ENCODE peak calls at places on chromosome 4, in ten cellular contexts. N is adrenal gland, B is psoas muscle, H is kidney, K is breast epithelium, J is suprapubic skin, R is A549, X is hepatocyte, O is left ventricle myocardium inferior, C is AG04449. U is an unnamed sample.

GRCh38 chr4:126223784-126224407 is 909.1 kb downstream of the FAT4 start:
- DNase-seq in B (no peak), O (no peak), J (no peak), C (no peak), X (peak), N (no peak), R (no peak), H (no peak), K (no peak), U (no peak)

GRCh38 chr4:154471924-154472323 is 19.7 kb downstream of the DCHS2 start:
- DNase-seq in O (no peak), N (no peak), K (no peak), J (no peak), B (no peak), C (no peak), H (no peak), X (peak), R (no peak), U (no peak)

GRCh38 chr4:87112063-87112462 is 108.4 kb downstream of the KLHL8 start:
- DNase-seq in R (no peak), O (no peak), J (no peak), C (no peak), X (no peak), B (no peak), H (no peak), N (no peak), K (no peak), U (no peak)

GRCh38 chr4:176443117-176443516 is 123.4 kb downstream of the SPCS3 start:
- DNase-seq in X (no peak), R (peak), B (no peak), N (no peak), O (no peak), C (peak), K (no peak), J (no peak), H (no peak), U (no peak)

GRCh38 chr4:81135501-81135900 is 79.5 kb downstream of the PRKG2 start:
- DNase-seq in B (no peak), O (no peak), R (no peak), H (no peak), X (no peak), K (no peak), J (no peak), N (no peak), C (no peak), U (no peak)

GRCh38 chr4:101217353-101218031 is 129.8 kb downstream of the PPP3CA start:
- DNase-seq in K (no peak), C (no peak), B (no peak), X (no peak), N (peak), J (no peak), H (no peak), O (no peak), R (no peak), U (no peak)

GRCh38 chr4:28686618-28687017 is 1826.0 kb downstream of the STIM2 start:
- DNase-seq in H (no peak), C (no peak), B (no peak), O (peak), J (no peak), N (peak), K (no peak), X (peak), R (peak), U (no peak)

GRCh38 chr4:40840985-40841571 is 91.3 kb downstream of the NSUN7 start:
- DNase-seq in J (peak), K (peak), B (peak), C (peak), O (peak), H (peak), X (peak), R (peak), N (peak), U (peak)

GRCh38 chr4:14977836-14978235 is 24.4 kb upstream of the CPEB2 start:
- DNase-seq in X (no peak), R (no peak), B (no peak), N (no peak), C (no peak), O (no peak), J (no peak), K (no peak), H (no peak), U (no peak)

GRCh38 chr4:121246698-121247097 is 82.6 kb upstream of the TNIP3 start:
- DNase-seq in C (no peak), R (no peak), K (no peak), O (no peak), H (no peak), X (no peak), B (no peak), N (no peak), J (no peak), U (no peak)

GRCh38 chr4:113636877-113637276 is 124.7 kb downstream of the CAMK2D start:
- DNase-seq in K (no peak), O (no peak), B (no peak), N (no peak), R (no peak), C (no peak), X (no peak), J (no peak), H (no peak), U (peak)

GRCh38 chr4:56400560-56400959 is 13.3 kb upstream of the AASDH start:
- DNase-seq in J (no peak), B (no peak), O (no peak), H (no peak), X (no peak), N (no peak), R (no peak), K (no peak), C (no peak), U (no peak)

GRCh38 chr4:73375328-73375741 is 28.8 kb upstream of the ALB start:
- DNase-seq in J (no peak), R (no peak), K (no peak), O (no peak), B (no peak), C (no peak), N (no peak), H (no peak), X (peak), U (no peak)

GRCh38 chr4:100169796-100170485 is 20.3 kb downstream of the DDIT4L start:
- DNase-seq in K (no peak), H (no peak), C (no peak), J (no peak), B (no peak), R (no peak), O (no peak), X (peak), N (no peak), U (no peak)

GRCh38 chr4:37054670-37055069 is 189.9 kb upstream of the NWD2 start:
- DNase-seq in R (no peak), O (no peak), B (no peak), N (no peak), K (no peak), X (no peak), C (no peak), J (no peak), H (no peak), U (no peak)

GRCh38 chr4:98662619-98663225 is 4.3 kb upstream of the TSPAN5 start:
- DNase-seq in C (no peak), O (no peak), J (no peak), K (no peak), B (no peak), N (no peak), H (no peak), R (no peak), X (no peak), U (no peak)

GRCh38 chr4:41963105-41963504 is 18.5 kb upstream of the DCAF4L1 start:
- DNase-seq in H (no peak), B (no peak), O (no peak), K (no peak), N (no peak), J (no peak), X (peak), R (no peak), C (no peak), U (no peak)

GRCh38 chr4:115234405-115235093 is 121.1 kb upstream of the NDST4 start:
- DNase-seq in K (no peak), X (peak), C (no peak), N (no peak), R (no peak), O (no peak), H (no peak), B (no peak), J (no peak), U (no peak)
- H3K4me3 ChIP-seq in K (no peak), X (no peak), C (no peak), N (no peak), R (no peak), O (no peak), H (no peak), B (no peak), J (no peak), U (no peak)

DNA sequence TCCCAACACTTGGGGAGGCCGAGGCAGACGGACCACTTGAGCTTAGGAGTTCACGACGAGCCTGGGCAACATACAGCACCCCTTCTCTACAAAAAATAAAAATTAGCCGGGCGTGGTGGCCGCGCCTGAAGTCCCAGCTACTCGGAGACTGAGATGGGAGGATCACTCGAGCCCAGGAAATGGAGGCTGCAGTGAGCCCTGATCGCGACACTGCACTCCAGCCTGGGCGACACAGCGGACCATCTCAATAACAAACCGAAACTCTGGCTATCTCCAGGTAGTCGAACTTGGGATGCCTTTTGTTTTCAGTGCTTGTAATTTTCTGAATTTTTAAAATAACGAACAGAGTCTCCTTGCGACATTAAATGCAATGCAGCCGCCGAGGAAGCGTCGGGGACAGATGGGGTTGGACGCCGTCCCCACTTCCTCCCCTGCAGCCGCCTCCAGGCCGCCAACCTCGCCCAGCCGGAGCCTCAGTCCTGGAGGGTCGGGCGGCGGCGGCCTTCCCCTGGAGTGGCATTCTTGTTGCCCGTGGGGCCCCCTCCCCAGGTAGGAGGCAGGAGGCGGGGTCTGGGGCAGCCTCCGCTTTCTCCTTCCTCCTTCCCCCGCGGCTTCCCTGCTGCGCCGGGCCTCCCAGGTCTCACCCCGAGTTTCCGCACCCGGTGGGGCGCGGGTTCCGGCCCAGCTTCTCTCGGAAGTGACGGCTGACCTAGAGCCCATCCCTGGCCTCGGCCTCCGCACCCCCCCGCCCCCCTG is 14.6 kb downstream of the HMX1 start:
- DNase-seq in N (no peak), H (no peak), R (no peak), J (no peak), K (no peak), X (no peak), O (no peak), C (no peak), B (no peak), U (no peak)
- H3K4me3 ChIP-seq in N (peak), H (no peak), R (peak), J (peak), K (peak), X (no peak), O (peak), C (no peak), B (no peak), U (no peak)

DNA sequence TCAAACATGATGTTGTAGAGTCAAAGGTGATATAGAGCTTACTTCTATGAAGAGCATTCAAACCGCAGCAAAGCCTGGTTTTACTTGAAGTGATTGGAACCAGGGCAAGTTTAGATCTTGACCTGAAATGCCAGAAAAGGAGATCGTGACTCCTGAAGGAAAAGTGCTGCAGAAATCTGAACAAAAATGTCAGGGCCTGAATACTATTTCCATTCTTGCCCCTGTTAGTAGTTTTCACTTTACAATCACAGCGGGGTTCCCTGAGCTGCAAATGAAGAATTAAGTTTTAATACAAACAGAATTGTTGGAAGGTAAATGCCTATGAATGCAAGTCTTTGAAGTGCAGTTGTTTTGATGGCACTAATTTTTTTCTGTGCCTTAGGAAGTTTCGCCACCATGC is 4.1 kb downstream of the SLIT2 start:
- DNase-seq in R (no peak), O (no peak), J (no peak), X (no peak), K (no peak), H (no peak), B (no peak), N (no peak), C (no peak), U (no peak)
- H3K4me3 ChIP-seq in R (no peak), O (peak), J (peak), X (peak), K (peak), H (peak), B (peak), N (peak), C (peak), U (no peak)

GRCh38 chr4:38782452-38783108 is at the start of gene TLR10:
- DNase-seq in J (no peak), K (no peak), X (peak), C (no peak), N (peak), H (no peak), R (peak), O (no peak), B (no peak), U (no peak)

GRCh38 chr4:38784141-38784540 is 1.4 kb upstream of the TLR10 start:
- DNase-seq in H (no peak), R (no peak), C (no peak), N (no peak), X (no peak), J (no peak), K (no peak), B (no peak), O (no peak), U (no peak)

GRCh38 chr4:38785041-38785790 is 2.4 kb upstream of the TLR10 start:
- DNase-seq in R (no peak), K (no peak), J (no peak), N (no peak), O (no peak), X (no peak), C (no peak), B (no peak), H (no peak), U (no peak)

GRCh38 chr4:38783109-38783460 is 295 bp upstream of the TLR10 start:
- DNase-seq in K (no peak), B (no peak), O (no peak), R (no peak), C (no peak), N (no peak), J (no peak), X (no peak), H (no peak), U (no peak)

GRCh38 chr4:38781854-38782261 is 932 bp downstream of the TLR10 start:
- DNase-seq in N (no peak), J (no peak), R (no peak), C (no peak), H (no peak), B (no peak), K (no peak), O (no peak), X (no peak), U (no peak)
- H3K4me3 ChIP-seq in N (no peak), J (no peak), R (no peak), C (no peak), H (no peak), B (no peak), K (no peak), O (no peak), X (no peak), U (no peak)